ENCODE peak calls at places on chromosomes 5 and 9, in five cellular contexts. F is HepG2, R is HCT116, I is H1, B is A549. L is an unnamed sample.
A peak's percentile ranks its signal among the peaks of the same experiment; 100 is the strongest.

GRCh38 chr5:141636106-141636412 is 590 bp downstream of the HDAC3 start:
- DNase-seq in F (no peak), R (no peak), I (no peak), B (no peak), L (no peak)

GRCh38 chr9:80500300-80500699 is 928.5 kb downstream of the TLE4 start:
- DNase-seq in F (no peak), R (no peak), I (no peak), B (no peak), L (no peak)

GRCh38 chr5:96657068-96657467 is 5.1 kb upstream of the CAST start:
- DNase-seq in F (peak; percentile 12), R (peak; percentile 84), I (no peak), B (peak; percentile 70), L (peak; percentile 87)

GRCh38 chr5:80182802-80183645 is 72.8 kb downstream of the SERINC5 start:
- DNase-seq in F (no peak), R (no peak), I (peak; percentile 47), B (peak; percentile 12), L (peak; percentile 72)

GRCh38 chr9:116275418-116276295 is 122.1 kb downstream of the PAPPA start:
- DNase-seq in F (no peak), R (no peak), I (no peak), B (no peak), L (no peak)

GRCh38 chr5:38060354-38060753 is 198.0 kb upstream of the EGFLAM start:
- DNase-seq in F (peak; percentile 80), R (no peak), I (no peak), B (no peak), L (no peak)

GRCh38 chr5:68070641-68071191 is 144.8 kb upstream of the PIK3R1 start:
- DNase-seq in F (no peak), R (no peak), I (no peak), B (no peak), L (no peak)

GRCh38 chr5:82312373-82312856 is 34.3 kb upstream of the RPS23 start:
- DNase-seq in F (peak; percentile 50), R (peak; percentile 54), I (peak; percentile 21), B (peak; percentile 69), L (peak; percentile 74)

GRCh38 chr9:33092634-33093033 is 16.2 kb upstream of the SMU1 start:
- DNase-seq in F (no peak), R (no peak), I (no peak), B (no peak), L (no peak)

GRCh38 chr5:146005723-146006122 is 69.3 kb downstream of the SH3RF2 start:
- DNase-seq in F (no peak), R (no peak), I (no peak), B (no peak), L (no peak)

GRCh38 chr9:95104088-95104960 is 213.2 kb downstream of the FANCC start:
- DNase-seq in F (no peak), R (no peak), I (no peak), B (no peak), L (no peak)

GRCh38 chr5:16025681-16026080 is 153.9 kb downstream of the MARCHF11 start:
- DNase-seq in F (no peak), R (no peak), I (no peak), B (no peak), L (no peak)

GRCh38 chr9:71509054-71509453 is 259.3 kb downstream of the CEMIP2 start:
- DNase-seq in F (no peak), R (no peak), I (no peak), B (peak; percentile 5), L (no peak)

GRCh38 chr9:9133526-9133925 is 1333.9 kb upstream of the DMAC1 start:
- DNase-seq in F (no peak), R (no peak), I (no peak), B (no peak), L (peak; percentile 11)
- TF ChIP-seq POLR2A in F (no peak), R (no peak), I (no peak), B (no peak), L (no peak)

GRCh38 chr9:91567642-91568274 is 144.1 kb upstream of the NFIL3 start:
- DNase-seq in F (no peak), R (no peak), I (no peak), B (no peak), L (no peak)

GRCh38 chr9:91572044-91572443 is 148.4 kb upstream of the NFIL3 start:
- DNase-seq in F (no peak), R (no peak), I (no peak), B (no peak), L (no peak)

GRCh38 chr9:91572811-91573210 is 149.2 kb upstream of the NFIL3 start:
- DNase-seq in F (no peak), R (no peak), I (no peak), B (no peak), L (no peak)

DNA sequence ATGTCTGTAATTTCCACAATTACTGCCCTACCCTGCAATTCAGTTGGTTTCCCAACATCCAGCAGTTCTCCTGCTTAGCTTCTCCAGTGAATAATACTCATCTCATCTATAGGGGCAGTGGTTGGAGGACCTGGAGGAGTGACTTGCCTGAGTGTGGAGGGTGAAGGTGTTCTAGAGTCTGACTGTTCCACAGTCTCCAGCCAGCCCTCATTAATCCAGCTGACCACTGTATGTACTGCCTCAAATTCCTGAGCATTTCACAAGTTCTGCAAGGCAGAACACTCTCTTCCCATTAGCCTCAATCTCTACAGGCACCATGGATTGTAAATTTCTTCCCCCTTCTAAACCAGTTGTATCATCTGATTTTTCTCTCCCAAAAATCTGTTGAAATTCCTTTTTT is 147.4 kb upstream of the NFIL3 start:
- DNase-seq in F (no peak), R (no peak), I (no peak), B (no peak), L (no peak)
- TF ChIP-seq MAX in F (no peak), R (no peak), I (no peak), B (no peak), L (no peak)

DNA sequence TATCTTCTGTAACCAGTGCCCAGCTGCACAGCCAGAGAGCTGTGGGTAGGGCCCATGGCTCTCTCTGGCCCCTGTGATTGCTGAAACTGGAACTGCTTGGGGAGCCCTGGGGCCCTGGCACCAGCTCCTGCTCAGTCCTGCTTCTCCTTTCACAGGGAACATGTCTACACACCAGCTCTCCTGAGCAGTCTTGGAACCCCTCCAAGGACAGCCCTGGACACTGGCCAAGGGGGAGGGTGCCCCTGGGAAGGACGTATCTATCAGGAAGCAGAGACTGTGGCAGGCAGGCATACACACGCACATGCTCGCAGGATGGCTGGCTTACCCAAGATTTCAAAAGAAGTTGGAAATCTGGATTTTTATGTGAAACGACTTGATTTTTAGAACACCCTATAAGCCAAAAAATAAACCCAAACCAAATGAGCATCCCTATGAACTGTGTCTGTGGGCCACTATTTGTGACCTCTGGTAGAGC is 8.8 kb upstream of the TRAF1 start:
- DNase-seq in F (no peak), R (no peak), I (no peak), B (peak; percentile 89), L (peak; percentile 16)
- H3K4me3 ChIP-seq in F (peak overlapping the region; percentile 27), R (no peak overlapping the region), I (no peak overlapping the region), B (no peak overlapping the region), L (no peak overlapping the region)

GRCh38 chr5:9971301-9971700 is 278.4 kb downstream of the ATPSCKMT start:
- DNase-seq in F (no peak), R (no peak), I (no peak), B (no peak), L (no peak)

GRCh38 chr5:9976621-9977020 is 273.1 kb downstream of the ATPSCKMT start:
- DNase-seq in F (no peak), R (no peak), I (no peak), B (no peak), L (no peak)

GRCh38 chr5:9977070-9977469 is 272.6 kb downstream of the ATPSCKMT start:
- DNase-seq in F (no peak), R (no peak), I (no peak), B (no peak), L (no peak)
- TF ChIP-seq POLR2A in F (no peak), R (no peak), I (no peak), B (no peak), L (no peak)

GRCh38 chr5:151799407-151799806 is 27.7 kb downstream of the G3BP1 start:
- DNase-seq in F (no peak), R (no peak), I (no peak), B (no peak), L (peak; percentile 75)
- TF ChIP-seq MAX in F (no peak), R (no peak), I (no peak), B (no peak), L (no peak)

GRCh38 chr9:69073103-69073502 is 37.6 kb downstream of the FXN start:
- DNase-seq in F (no peak), R (no peak), I (no peak), B (no peak), L (no peak)
- H3K4me3 ChIP-seq in F (no peak overlapping the region), R (no peak overlapping the region), I (no peak overlapping the region), B (no peak overlapping the region), L (no peak overlapping the region)

GRCh38 chr9:136902259-136902821 is 16.0 kb downstream of the TRAF2 start:
- DNase-seq in F (no peak), R (no peak), I (no peak), B (peak; percentile 94), L (no peak)
- TF ChIP-seq POLR2A in F (no peak), R (no peak), I (no peak), B (peak; percentile 9), L (no peak)